ENCODE peak calls at places on chromosomes 2 and 18, in eight cellular contexts. C, M, K, B, V, Z, H and P are unnamed samples. For H3K9me3, the result is how much of the 10 kb centered on the place peaks cover.

GRCh38 chr2:114294814-114295213 is 147.6 kb upstream of the DPP10 start:
- DNase-seq in C (no peak), M (no peak), K (no peak), B (no peak), V (no peak), Z (no peak), H (no peak), P (no peak)

GRCh38 chr18:51751901-51752300 is 554.4 kb upstream of the MEX3C start:
- DNase-seq in C (no peak), M (no peak), K (no peak), B (no peak), V (no peak), Z (no peak), H (no peak), P (no peak)

GRCh38 chr2:101205521-101205998 is 47.1 kb upstream of the CNOT11 start:
- DNase-seq in C (peak), M (peak), K (no peak), B (no peak), V (no peak), Z (peak), H (peak), P (peak)

GRCh38 chr18:68172842-68173549 is 541.9 kb downstream of the TMX3 start:
- DNase-seq in C (no peak), M (no peak), K (no peak), B (no peak), V (no peak), Z (no peak), H (no peak), P (no peak)

GRCh38 chr18:45670281-45670962 is 53.6 kb upstream of the SLC14A1 start:
- DNase-seq in C (no peak), M (peak), K (no peak), B (no peak), V (no peak), Z (no peak), H (no peak), P (no peak)

GRCh38 chr18:7155092-7155491 is 37.5 kb upstream of the LAMA1 start:
- DNase-seq in C (no peak), M (no peak), K (no peak), B (no peak), V (no peak), Z (peak), H (no peak), P (no peak)

GRCh38 chr2:119109823-119110222 is 48.7 kb downstream of the C1QL2 start:
- DNase-seq in C (no peak), M (no peak), K (no peak), B (no peak), V (no peak), Z (no peak), H (no peak), P (no peak)

GRCh38 chr18:76401496-76401895 is 93.5 kb downstream of the ZNF516 start:
- DNase-seq in C (no peak), M (no peak), K (no peak), B (no peak), V (no peak), Z (peak), H (no peak), P (peak)

GRCh38 chr2:172667926-172668325 is 67.7 kb upstream of the RAPGEF4 start:
- DNase-seq in C (no peak), M (peak), K (no peak), B (no peak), V (no peak), Z (no peak), H (no peak), P (no peak)

GRCh38 chr18:2704541-2704940 is 49.0 kb downstream of the SMCHD1 start:
- DNase-seq in C (no peak), M (no peak), K (no peak), B (no peak), V (no peak), Z (no peak), H (no peak), P (no peak)

GRCh38 chr2:220891405-220891804 is 680.7 kb downstream of the EPHA4 start:
- DNase-seq in C (no peak), M (peak), K (no peak), B (no peak), V (no peak), Z (no peak), H (peak), P (no peak)

GRCh38 chr2:133837441-133838090 is 269.3 kb upstream of the NCKAP5 start:
- DNase-seq in C (no peak), M (peak), K (no peak), B (no peak), V (no peak), Z (no peak), H (no peak), P (no peak)

GRCh38 chr2:129762386-129763189 is 216.9 kb upstream of the RAB6C start:
- DNase-seq in C (no peak), M (no peak), K (no peak), B (no peak), V (no peak), Z (no peak), H (no peak), P (no peak)

GRCh38 chr2:239496700-239497099 is 95.9 kb upstream of the HDAC4 start:
- DNase-seq in C (no peak), M (no peak), K (no peak), B (no peak), V (no peak), Z (no peak), H (no peak), P (no peak)

GRCh38 chr2:237617305-237617982 is 9.9 kb upstream of the LRRFIP1 start:
- DNase-seq in C (no peak), M (no peak), K (no peak), B (no peak), V (no peak), Z (no peak), H (no peak), P (no peak)

GRCh38 chr2:172090947-172091625 is 5.8 kb downstream of the DLX1 start:
- DNase-seq in C (no peak), M (no peak), K (no peak), B (no peak), V (no peak), Z (no peak), H (no peak), P (no peak)

GRCh38 chr2:130165293-130166016 is 15.9 kb downstream of the SMPD4 start:
- DNase-seq in C (no peak), M (no peak), K (no peak), B (no peak), V (no peak), Z (no peak), H (no peak), P (no peak)

GRCh38 chr18:79930020-79930642 is 21.3 kb downstream of the SLC66A2 start:
- DNase-seq in C (no peak), M (peak), K (no peak), B (no peak), V (no peak), Z (no peak), H (no peak), P (no peak)

GRCh38 chr2:161265874-161266273 is 42.4 kb upstream of the PSMD14 start:
- DNase-seq in C (no peak), M (no peak), K (no peak), B (no peak), V (no peak), Z (no peak), H (no peak), P (no peak)

GRCh38 chr2:111119847-111120252 is 864 bp upstream of the BCL2L11 start:
- DNase-seq in C (no peak), M (no peak), K (no peak), B (no peak), V (peak), Z (no peak), H (no peak), P (no peak)

GRCh38 chr2:53058526-53058925 is 709.1 kb upstream of the CHAC2 start:
- DNase-seq in C (no peak), M (peak), K (no peak), B (no peak), V (no peak), Z (no peak), H (no peak), P (no peak)

GRCh38 chr2:101038455-101039255 is 36.6 kb downstream of the RPL31 start:
- DNase-seq in C (no peak), M (no peak), K (no peak), B (no peak), V (no peak), Z (no peak), H (no peak), P (no peak)

GRCh38 chr2:175251425-175252041 is 70.0 kb upstream of the ATP5MC3 start:
- DNase-seq in C (no peak), M (peak), K (no peak), B (no peak), V (no peak), Z (no peak), H (peak), P (no peak)

GRCh38 chr18:80232710-80233109 is 14.6 kb downstream of the PARD6G start:
- DNase-seq in C (no peak), M (no peak), K (no peak), B (no peak), V (no peak), Z (peak), H (no peak), P (no peak)

GRCh38 chr2:156338578-156338977 is 6.1 kb upstream of the NR4A2 start:
- DNase-seq in C (no peak), M (no peak), K (no peak), B (no peak), V (no peak), Z (no peak), H (no peak), P (no peak)

GRCh38 chr18:13017247-13017875 is 26.2 kb downstream of the CEP192 start:
- DNase-seq in C (no peak), M (no peak), K (no peak), B (no peak), V (no peak), Z (no peak), H (no peak), P (no peak)

GRCh38 chr2:3178206-3179031 is 199.2 kb downstream of the EIPR1 start:
- DNase-seq in C (no peak), M (no peak), K (peak), B (no peak), V (no peak), Z (no peak), H (no peak), P (no peak)

GRCh38 chr2:106117882-106118684 is 76.0 kb downstream of the UXS1 start:
- DNase-seq in C (no peak), M (no peak), K (no peak), B (no peak), V (no peak), Z (no peak), H (no peak), P (no peak)

GRCh38 chr18:13301691-13302469 is 83.3 kb downstream of the LDLRAD4 start:
- DNase-seq in C (no peak), M (no peak), K (no peak), B (no peak), V (no peak), Z (no peak), H (no peak), P (no peak)

GRCh38 chr2:180656455-180656847 is 324.0 kb upstream of the UBE2E3 start:
- DNase-seq in C (no peak), M (peak), K (no peak), B (no peak), V (no peak), Z (no peak), H (peak), P (no peak)

GRCh38 chr2:134283701-134284100 is 29.8 kb downstream of the MGAT5 start:
- DNase-seq in C (no peak), M (no peak), K (no peak), B (no peak), V (no peak), Z (no peak), H (no peak), P (no peak)

GRCh38 chr2:37619957-37620295 is 51.5 kb downstream of the CDC42EP3 start:
- DNase-seq in C (no peak), M (no peak), K (no peak), B (no peak), V (no peak), Z (no peak), H (no peak), P (no peak)

GRCh38 chr2:190506666-190507065 is 27.9 kb downstream of the NEMP2 start:
- DNase-seq in C (no peak), M (no peak), K (no peak), B (no peak), V (no peak), Z (no peak), H (no peak), P (no peak)

GRCh38 chr2:218332288-218332687 is 24.4 kb upstream of the CATIP start:
- DNase-seq in C (no peak), M (no peak), K (no peak), B (no peak), V (no peak), Z (no peak), H (no peak), P (no peak)

GRCh38 chr2:225501022-225501421 is 101.5 kb downstream of the NYAP2 start:
- DNase-seq in C (no peak), M (no peak), K (no peak), B (no peak), V (no peak), Z (no peak), H (no peak), P (no peak)

GRCh38 chr2:112588611-112589045 is 4.2 kb downstream of the CHCHD5 start:
- DNase-seq in C (no peak), M (no peak), K (no peak), B (peak), V (no peak), Z (no peak), H (no peak), P (no peak)
- TF ChIP-seq POLR2A in C (no peak), M (no peak), K (no peak), B (no peak), V (no peak), Z (no peak), H (no peak), P (no peak)

GRCh38 chr2:80858955-80859354 is 554.4 kb upstream of the LRRTM1 start:
- DNase-seq in C (no peak), M (peak), K (no peak), B (no peak), V (no peak), Z (no peak), H (no peak), P (no peak)
- H3K9me3 ChIP-seq in C (under half), M (under half), K (under half), B (under half), V (under half), Z (under half), H (under half), P (under half)

GRCh38 chr18:58300867-58301266 is 256.8 kb downstream of the NEDD4L start:
- DNase-seq in C (no peak), M (peak), K (no peak), B (no peak), V (no peak), Z (no peak), H (no peak), P (no peak)
- TF ChIP-seq POLR2A in C (no peak), M (no peak), K (no peak), B (no peak), V (no peak), Z (no peak), H (no peak), P (no peak)

GRCh38 chr2:47592381-47592780 is 189.4 kb downstream of the MSH2 start:
- DNase-seq in C (no peak), M (no peak), K (no peak), B (no peak), V (no peak), Z (no peak), H (no peak), P (no peak)

GRCh38 chr2:47595690-47596089 is 187.3 kb upstream of the MSH6 start:
- DNase-seq in C (no peak), M (no peak), K (no peak), B (no peak), V (no peak), Z (no peak), H (no peak), P (no peak)

GRCh38 chr2:47595115-47595514 is 187.8 kb upstream of the MSH6 start:
- DNase-seq in C (no peak), M (no peak), K (no peak), B (no peak), V (no peak), Z (no peak), H (no peak), P (no peak)

GRCh38 chr2:47598476-47598875 is 184.5 kb upstream of the MSH6 start:
- DNase-seq in C (no peak), M (no peak), K (no peak), B (no peak), V (no peak), Z (no peak), H (no peak), P (no peak)

DNA sequence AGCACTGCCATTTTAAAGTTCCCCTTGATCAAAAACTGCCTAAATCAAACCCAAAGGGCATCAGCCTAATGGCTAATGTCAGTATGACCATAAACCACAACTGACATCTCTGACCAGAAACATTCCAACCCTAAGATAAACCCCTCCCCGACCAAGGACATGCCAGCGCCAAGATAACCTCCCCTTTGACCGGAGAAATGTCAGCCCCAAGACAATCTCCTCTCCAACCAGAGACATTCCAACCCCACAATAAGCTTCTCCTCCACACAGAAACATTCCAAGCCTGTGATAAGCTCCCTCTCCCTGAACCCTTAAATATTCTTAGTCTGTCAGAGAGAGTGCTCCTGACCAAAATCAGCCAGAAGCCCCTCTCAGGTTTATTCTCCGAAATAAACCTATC is 188.3 kb upstream of the MSH6 start:
- DNase-seq in C (no peak), M (no peak), K (no peak), B (no peak), V (no peak), Z (no peak), H (no peak), P (no peak)
- H3K9me3 ChIP-seq in C (under half), M (under half), K (under half), B (under half), V (under half), Z (under half), H (under half), P (under half)

GRCh38 chr2:120245520-120245835 is 7.2 kb upstream of the RALB start:
- DNase-seq in C (no peak), M (no peak), K (peak), B (no peak), V (no peak), Z (peak), H (no peak), P (peak)
- TF ChIP-seq POLR2A in C (no peak), M (no peak), K (no peak), B (no peak), V (no peak), Z (no peak), H (no peak), P (no peak)

DNA sequence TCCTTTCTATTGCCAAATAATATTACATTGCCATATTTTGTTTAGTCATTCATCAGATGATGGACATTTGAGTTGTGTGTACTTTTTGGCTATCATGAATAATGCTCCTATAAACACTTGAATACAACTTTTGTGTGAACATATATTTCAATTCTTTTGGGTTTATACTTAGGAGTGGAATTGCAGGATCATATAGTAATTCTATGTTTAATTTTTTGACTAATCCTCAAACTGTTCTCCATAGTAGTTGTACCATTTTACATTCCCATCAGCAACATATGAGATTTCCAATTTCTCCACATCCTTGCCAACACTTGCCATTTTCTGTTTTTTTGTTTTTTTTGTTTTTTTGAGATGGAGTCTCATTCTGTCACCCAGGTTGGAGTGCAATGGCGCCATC is 87.2 kb downstream of the B3GNT2 start:
- DNase-seq in C (no peak), M (no peak), K (no peak), B (no peak), V (no peak), Z (no peak), H (no peak), P (no peak)
- H3K9me3 ChIP-seq in C (under half), M (under half), K (under half), B (under half), V (under half), Z (under half), H (under half), P (under half)